ENCODE peak calls at places on chromosomes 1 and 21, in four cellular contexts. B is IMR-90, U is adrenal gland, O is Peyer's patch. Y is an unnamed sample. For H3K4me1, the result is how much of the 10 kb centered on the place peaks cover.

GRCh38 chr1:36287595-36287994 is 18.6 kb upstream of the SH3D21 start:
- DNase-seq in B (no peak), U (no peak), O (no peak), Y (no peak)

GRCh38 chr1:204294371-204294770 is 65.4 kb downstream of the PLEKHA6 start:
- DNase-seq in B (peak), U (peak), O (no peak), Y (no peak)

GRCh38 chr1:114081145-114082046 is 72.3 kb downstream of the SYT6 start:
- DNase-seq in B (no peak), U (peak), O (no peak), Y (no peak)

GRCh38 chr21:38289697-38290096 is 32.9 kb downstream of the KCNJ15 start:
- DNase-seq in B (peak), U (peak), O (no peak), Y (no peak)

GRCh38 chr1:43331688-43332087 is 5.9 kb upstream of the MPL start:
- DNase-seq in B (no peak), U (no peak), O (no peak), Y (no peak)

GRCh38 chr1:221634606-221635005 is 107.3 kb downstream of the DUSP10 start:
- DNase-seq in B (peak), U (peak), O (no peak), Y (no peak)

GRCh38 chr1:26861286-26861701 is 1.7 kb upstream of the SFN start:
- DNase-seq in B (peak), U (no peak), O (no peak), Y (no peak)

GRCh38 chr1:243470492-243470891 is 214.7 kb downstream of the SDCCAG8 start:
- DNase-seq in B (no peak), U (no peak), O (no peak), Y (no peak)

GRCh38 chr1:63773496-63773814 is 362 bp upstream of the ROR1 start:
- DNase-seq in B (no peak), U (no peak), O (no peak), Y (no peak)

GRCh38 chr1:92679980-92680379 is 104.9 kb downstream of the EVI5 start:
- DNase-seq in B (no peak), U (no peak), O (no peak), Y (no peak)

GRCh38 chr1:156641761-156642264 is at the start of gene BCAN:
- DNase-seq in B (peak), U (peak), O (no peak), Y (no peak)

GRCh38 chr1:71881611-71882010 is 400.7 kb downstream of the NEGR1 start:
- DNase-seq in B (peak), U (no peak), O (no peak), Y (no peak)

GRCh38 chr1:87117761-87118160 is 203.3 kb downstream of the HS2ST1 start:
- DNase-seq in B (peak), U (no peak), O (no peak), Y (no peak)

GRCh38 chr1:212951058-212951923 is 950 bp downstream of the VASH2 start:
- DNase-seq in B (no peak), U (no peak), O (no peak), Y (no peak)

GRCh38 chr1:45512641-45513054 is 9.0 kb downstream of the PRDX1 start:
- DNase-seq in B (peak), U (peak), O (peak), Y (peak)

GRCh38 chr21:30153697-30154340 is 12.8 kb downstream of the CLDN17 start:
- DNase-seq in B (no peak), U (no peak), O (no peak), Y (no peak)

GRCh38 chr1:226362891-226363447 is 44.9 kb downstream of the PARP1 start:
- DNase-seq in B (no peak), U (no peak), O (no peak), Y (no peak)

GRCh38 chr21:46027855-46028493 is 46.4 kb downstream of the COL6A1 start:
- DNase-seq in B (peak), U (peak), O (no peak), Y (no peak)

GRCh38 chr1:166700696-166701095 is 138.6 kb upstream of the POGK start:
- DNase-seq in B (no peak), U (no peak), O (no peak), Y (no peak)

GRCh38 chr21:34890724-34891609 is 158.1 kb downstream of the RUNX1 start:
- DNase-seq in B (peak), U (no peak), O (no peak), Y (no peak)

GRCh38 chr1:224615861-224616760 is at the start of gene CNIH3:
- DNase-seq in B (peak), U (no peak), O (no peak), Y (peak)

GRCh38 chr1:30526652-30527345 is 196.6 kb downstream of the MATN1 start:
- DNase-seq in B (no peak), U (no peak), O (no peak), Y (no peak)

GRCh38 chr1:41802532-41803501 is 115.9 kb downstream of the HIVEP3 start:
- DNase-seq in B (no peak), U (peak), O (peak), Y (peak)

GRCh38 chr1:202034683-202035462 is 24.5 kb downstream of the ELF3 start:
- DNase-seq in B (peak), U (peak), O (no peak), Y (peak)

GRCh38 chr1:92792340-92792782 is 7.5 kb upstream of the EVI5 start:
- DNase-seq in B (no peak), U (no peak), O (no peak), Y (no peak)

GRCh38 chr1:65412984-65413375 is 7.5 kb upstream of the LEPR start:
- DNase-seq in B (peak), U (no peak), O (no peak), Y (no peak)

GRCh38 chr1:65412256-65412983 is 8.0 kb upstream of the LEPR start:
- DNase-seq in B (no peak), U (no peak), O (no peak), Y (no peak)

GRCh38 chr1:65409927-65410326 is 10.5 kb upstream of the LEPR start:
- DNase-seq in B (no peak), U (no peak), O (no peak), Y (no peak)

DNA sequence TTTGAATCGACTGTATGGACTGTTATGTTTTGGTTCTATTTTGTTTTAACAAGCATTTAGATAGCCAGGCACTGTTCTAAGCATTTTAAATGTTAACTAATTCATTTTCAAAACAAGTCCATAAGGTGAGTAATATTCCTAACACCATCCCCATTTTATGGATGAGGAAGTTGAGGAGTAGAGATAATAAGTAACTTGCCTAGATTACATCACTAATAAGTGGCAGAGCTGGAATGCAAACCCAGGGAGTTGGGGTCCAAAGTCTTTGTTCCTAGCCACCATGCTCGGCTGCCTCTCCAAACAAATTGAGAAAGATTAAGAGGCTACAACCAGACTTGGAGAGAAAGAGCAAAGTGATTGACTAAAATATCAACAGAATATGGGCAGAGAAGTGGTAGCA is 12.6 kb upstream of the LEPR start:
- DNase-seq in B (no peak), U (no peak), O (no peak), Y (no peak)
- H3K27ac ChIP-seq in B (no peak), U (no peak), O (no peak), Y (no peak)

DNA sequence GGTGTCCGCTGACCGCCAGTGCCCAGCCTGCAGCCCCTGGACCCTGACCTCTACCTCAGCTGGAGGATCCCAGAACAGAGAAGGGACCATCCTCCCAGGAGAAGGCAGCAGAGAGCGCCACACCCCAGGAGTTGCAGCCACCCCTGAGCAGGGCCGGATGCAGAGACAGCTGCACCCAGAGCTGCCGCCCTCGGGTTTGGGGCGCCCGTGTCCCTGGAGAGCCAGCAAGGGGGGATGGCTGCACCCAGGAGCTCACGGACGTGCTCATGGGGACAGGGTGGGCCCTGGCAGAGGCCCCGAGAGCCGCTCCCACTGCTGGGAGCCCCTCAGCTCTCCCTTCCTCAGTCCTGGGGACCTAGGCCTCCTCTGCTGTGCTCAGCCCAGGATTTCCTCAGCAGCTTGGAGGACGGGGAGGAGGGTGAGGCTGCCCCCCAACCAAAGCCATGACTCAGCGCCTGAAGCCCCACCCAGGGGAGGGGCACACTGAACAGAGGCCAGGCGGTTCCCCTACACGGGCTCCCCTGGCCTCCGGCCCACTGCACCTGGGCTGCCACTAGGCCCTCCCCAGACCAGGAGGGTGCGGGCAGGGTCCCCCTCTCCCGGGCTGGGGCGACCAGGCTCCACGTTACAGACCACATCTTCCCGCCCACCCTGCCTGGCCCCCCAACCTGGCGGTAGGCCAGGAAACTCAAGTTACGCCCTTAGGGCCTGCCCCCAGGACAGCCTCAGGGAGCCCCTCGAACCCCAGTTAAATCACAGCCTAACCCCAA is 2.2 kb downstream of the ACAP3 start:
- DNase-seq in B (peak), U (peak), O (peak), Y (peak)
- H3K4me1 ChIP-seq in B (under half), U (under half), O (half or more), Y (under half)

GRCh38 chr1:180728472-180729106 is 96.8 kb downstream of the XPR1 start:
- DNase-seq in B (no peak), U (no peak), O (no peak), Y (no peak)

GRCh38 chr1:180732866-180733265 is 101.0 kb downstream of the XPR1 start:
- DNase-seq in B (no peak), U (no peak), O (no peak), Y (no peak)

GRCh38 chr1:180734366-180734765 is 102.5 kb downstream of the XPR1 start:
- DNase-seq in B (no peak), U (no peak), O (no peak), Y (no peak)

DNA sequence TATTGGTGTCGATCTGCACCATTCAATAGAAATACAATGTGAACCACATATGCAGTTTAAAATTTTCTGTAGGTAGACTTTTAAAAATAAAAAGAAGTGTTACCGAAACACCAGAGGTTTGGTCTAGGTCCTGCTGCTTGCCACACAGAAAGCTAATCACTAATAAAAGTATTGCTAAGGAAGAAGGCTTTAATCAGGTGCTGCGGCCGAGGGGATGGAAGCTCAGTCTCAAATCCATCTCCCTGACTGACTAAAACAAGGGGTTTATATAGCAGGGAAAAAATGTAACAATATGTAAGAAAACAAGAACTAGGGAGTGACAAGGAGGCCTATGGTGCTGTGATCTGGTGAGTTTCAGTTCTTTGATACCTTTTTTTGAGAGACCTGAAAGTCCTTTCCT is 99.3 kb downstream of the XPR1 start:
- DNase-seq in B (no peak), U (no peak), O (no peak), Y (no peak)
- TF ChIP-seq POLR2A in B (no peak), U (no peak), O (no peak), Y (no peak)

DNA sequence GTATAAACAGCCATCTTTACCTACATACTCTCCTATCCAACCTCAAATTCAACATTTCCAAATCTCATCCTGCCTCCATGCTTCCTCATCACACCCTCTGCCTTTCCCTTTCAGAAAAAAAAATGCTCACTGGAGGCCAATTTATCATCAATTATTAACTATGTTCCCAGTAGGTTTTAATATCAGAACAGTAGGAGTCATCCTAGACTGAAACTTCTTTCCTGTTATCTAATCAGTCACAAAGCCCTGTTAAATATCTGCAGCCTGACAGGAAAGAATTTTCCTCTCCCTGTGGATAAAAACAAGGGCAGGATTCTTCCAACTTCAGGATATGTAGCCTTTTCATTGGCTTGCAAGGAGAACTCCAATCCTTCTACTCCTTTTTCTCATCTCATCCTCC is 28.4 kb downstream of the EGLN1 start:
- DNase-seq in B (no peak), U (no peak), O (no peak), Y (no peak)
- H3K27ac ChIP-seq in B (no peak), U (no peak), O (no peak), Y (peak)

DNA sequence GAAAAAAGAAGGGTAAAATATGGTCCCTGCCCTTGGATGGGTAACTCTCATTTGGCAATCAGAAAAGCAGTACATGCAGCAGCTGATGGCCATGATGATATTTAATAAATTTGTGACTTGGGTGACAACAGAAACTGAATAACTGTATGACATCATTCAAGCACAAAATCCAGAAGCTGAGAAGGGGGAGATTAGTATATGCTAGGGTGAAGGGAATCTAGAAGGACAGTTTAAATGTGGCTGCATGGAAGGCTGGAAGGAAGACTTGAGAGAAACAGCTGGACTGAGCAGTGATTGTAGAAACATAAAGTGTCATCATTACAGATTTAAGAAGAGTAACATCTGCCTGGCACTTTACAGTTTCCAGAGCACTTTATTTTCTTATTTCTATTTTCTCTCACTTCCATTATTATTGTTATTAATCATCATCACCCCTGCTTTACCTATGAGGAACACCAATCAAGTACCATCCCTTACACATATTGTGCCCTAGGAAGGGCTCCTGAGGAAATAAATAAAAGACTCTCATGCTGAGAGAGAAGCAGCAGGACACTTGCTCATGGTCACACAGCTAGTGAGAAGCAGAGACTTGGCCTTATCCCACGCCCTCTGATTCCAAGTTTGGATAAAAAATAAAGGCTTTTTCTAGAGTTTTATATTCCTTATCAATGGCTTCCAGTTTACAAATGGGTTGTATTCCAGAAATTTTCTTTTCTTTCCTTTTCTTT is 207.2 kb downstream of the PBX1 start:
- DNase-seq in B (peak), U (no peak), O (no peak), Y (no peak)
- H3K4me1 ChIP-seq in B (under half), U (half or more), O (half or more), Y (half or more)

DNA sequence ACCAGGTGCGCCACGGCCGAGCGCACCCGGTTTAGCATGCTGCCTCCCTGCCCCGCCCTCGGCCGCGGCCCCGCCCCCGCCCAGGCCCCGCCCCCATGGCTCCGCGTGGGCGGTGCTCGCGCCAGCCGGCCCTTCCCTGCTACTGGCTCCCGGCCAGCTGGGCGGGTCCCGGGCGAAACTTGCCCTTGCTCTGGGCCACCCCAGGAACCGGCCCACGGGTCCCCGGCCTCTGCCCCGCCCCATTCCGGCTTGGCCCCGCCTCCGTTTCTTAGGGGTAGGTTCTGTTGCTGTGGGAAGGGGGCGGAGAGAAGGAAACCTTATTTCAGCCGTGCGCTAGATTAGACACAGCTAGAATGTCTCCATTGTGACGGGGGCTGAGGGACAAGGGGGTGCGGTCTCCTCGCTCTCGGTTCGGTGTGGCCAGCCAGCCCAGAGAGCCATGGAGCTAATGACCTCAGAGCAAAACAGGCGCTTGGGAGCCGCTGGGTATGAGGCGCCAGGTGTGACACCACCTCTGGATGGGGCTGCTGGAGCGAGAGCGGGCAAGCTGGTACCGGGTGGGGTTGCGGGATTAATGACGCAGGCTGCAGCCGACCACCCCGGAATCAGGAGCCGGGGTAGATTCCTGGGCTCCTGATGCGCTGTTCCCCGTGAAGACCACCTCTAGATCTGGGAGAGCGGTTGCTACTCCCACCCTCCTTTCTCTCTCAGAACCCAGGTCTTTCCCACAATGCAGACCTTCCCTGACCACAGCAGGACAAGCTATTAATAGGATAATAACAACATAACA is at the start of gene PPM1J:
- DNase-seq in B (peak), U (peak), O (peak), Y (peak)
- TF ChIP-seq POLR2A in B (no peak), U (peak), O (peak), Y (no peak)

DNA sequence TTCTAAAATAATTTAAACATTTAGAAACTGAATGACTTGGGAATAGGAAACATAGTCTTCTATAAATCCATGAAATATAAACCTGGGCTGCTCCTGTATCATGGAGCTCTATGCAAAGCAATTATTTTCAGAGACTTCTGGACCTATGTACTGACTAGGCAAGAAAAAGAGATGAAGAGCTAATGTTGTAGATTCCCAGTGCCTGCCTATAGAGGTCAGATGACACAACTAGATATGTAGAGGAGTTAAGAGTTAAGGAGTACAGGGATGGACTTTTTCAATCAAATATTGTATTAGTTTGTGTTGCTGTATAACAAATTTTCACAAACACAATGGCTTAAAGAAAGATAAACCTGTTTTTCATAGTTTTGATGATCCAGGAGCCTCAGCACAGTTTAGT is 1434.5 kb downstream of the KCNT2 start:
- DNase-seq in B (no peak), U (no peak), O (no peak), Y (no peak)
- H3K27ac ChIP-seq in B (no peak), U (no peak), O (no peak), Y (no peak)

Y was measured in body of pancreas.